ENCODE peak calls at places on chromosomes 2 and 18, in seven cellular contexts. T is Karpas-422; E is fibroblast of mammary gland; Y is amygdala; Z is fibroblast of the conjunctiva; A is activated T-helper 1 cell treated with Interleukin-2 at 50 U/mL for 16 hours; L is stimulated activated naive CD4-positive, alpha-beta T cell. I is an unnamed sample.
A peak's percentile ranks its signal among the peaks of the same experiment; 100 is the strongest.

GRCh38 chr18:673317-673716 is 15.9 kb downstream of the TYMS start:
- DNase-seq in T (no peak), E (no peak), Y (no peak), Z (no peak), A (no peak), L (no peak), I (no peak)

GRCh38 chr2:20558391-20559150 is 92.3 kb downstream of the HS1BP3 start:
- DNase-seq in T (no peak), E (no peak), Y (no peak), Z (no peak), A (no peak), L (no peak), I (no peak)

GRCh38 chr2:239323473-239323872 is 77.3 kb downstream of the HDAC4 start:
- DNase-seq in T (no peak), E (no peak), Y (no peak), Z (no peak), A (no peak), L (no peak), I (no peak)

GRCh38 chr2:120517790-120518469 is 172.0 kb downstream of the INHBB start:
- DNase-seq in T (no peak), E (peak; percentile 19), Y (no peak), Z (no peak), A (no peak), L (no peak), I (no peak)

GRCh38 chr2:180696005-180696404 is 284.4 kb upstream of the UBE2E3 start:
- DNase-seq in T (no peak), E (no peak), Y (no peak), Z (no peak), A (no peak), L (no peak), I (no peak)

GRCh38 chr2:152189622-152190495 is 14.3 kb upstream of the STAM2 start:
- DNase-seq in T (peak; percentile 77), E (peak; percentile 79), Y (no peak), Z (peak; percentile 68), A (no peak), L (no peak), I (peak; percentile 58)

GRCh38 chr2:28678175-28678855 is 73.3 kb upstream of the PPP1CB start:
- DNase-seq in T (no peak), E (no peak), Y (no peak), Z (no peak), A (no peak), L (no peak), I (no peak)

GRCh38 chr2:39717067-39717466 is 51.4 kb downstream of the TMEM178A start:
- DNase-seq in T (no peak), E (no peak), Y (no peak), Z (no peak), A (no peak), L (no peak), I (no peak)

GRCh38 chr2:218984239-218985020 is 554 bp downstream of the FEV start:
- DNase-seq in T (no peak), E (no peak), Y (no peak), Z (no peak), A (no peak), L (no peak), I (no peak)

GRCh38 chr2:226418521-226418920 is 381.1 kb downstream of the IRS1 start:
- DNase-seq in T (no peak), E (no peak), Y (no peak), Z (no peak), A (no peak), L (no peak), I (no peak)

GRCh38 chr2:74655579-74655978 is 1.5 kb downstream of the SEMA4F start:
- DNase-seq in T (no peak), E (no peak), Y (no peak), Z (no peak), A (no peak), L (no peak), I (no peak)

GRCh38 chr2:240220371-240220770 is 79.9 kb upstream of the OTOS start:
- DNase-seq in T (no peak), E (no peak), Y (no peak), Z (no peak), A (no peak), L (no peak), I (no peak)

GRCh38 chr2:158676696-158677095 is 118.4 kb upstream of the DAPL1 start:
- DNase-seq in T (no peak), E (no peak), Y (peak; percentile 34), Z (no peak), A (no peak), L (no peak), I (no peak)

GRCh38 chr2:15560404-15560987 is 638 bp downstream of the NBAS start:
- DNase-seq in T (peak; percentile 54), E (peak; percentile 26), Y (peak; percentile 8), Z (no peak), A (no peak), L (peak; percentile 24), I (no peak)

GRCh38 chr2:26591619-26592505 is 49.3 kb downstream of the CIB4 start:
- DNase-seq in T (no peak), E (no peak), Y (no peak), Z (no peak), A (no peak), L (no peak), I (no peak)

I was measured in AG04450.